ENCODE peak calls at places on chromosomes 5 and 9, in four cellular contexts. One of them, this sample, is unnamed.

GRCh38 chr5:124962735-124963134 is 216.3 kb upstream of the ZNF608 start:
- DNase-seq in PC-9: no peak
- DNase-seq in A549: no peak
- DNase-seq in naive B cell: no peak
- DNase-seq in this sample: no peak

GRCh38 chr9:26243722-26244121 is 565.5 kb upstream of the TUSC1 start:
- DNase-seq in A549: no peak
- DNase-seq in PC-9: no peak
- DNase-seq in naive B cell: no peak
- DNase-seq in this sample: no peak

GRCh38 chr9:87868635-87869034 is 14.0 kb upstream of the SPATA31E1 start:
- DNase-seq in naive B cell: no peak
- DNase-seq in A549: no peak
- DNase-seq in PC-9: no peak
- DNase-seq in this sample: no peak

GRCh38 chr5:109170629-109171350 is 239.0 kb downstream of the PJA2 start:
- DNase-seq in A549: no peak
- DNase-seq in naive B cell: no peak
- DNase-seq in PC-9: no peak
- DNase-seq in this sample: no peak

GRCh38 chr5:155773680-155774079 is 553.3 kb upstream of the SGCD start:
- DNase-seq in PC-9: no peak
- DNase-seq in naive B cell: no peak
- DNase-seq in A549: no peak
- DNase-seq in this sample: no peak

GRCh38 chr9:36163840-36164175 is 5.4 kb upstream of the CCIN start:
- DNase-seq in PC-9: no peak
- DNase-seq in naive B cell: no peak
- DNase-seq in A549: no peak
- DNase-seq in this sample: no peak

GRCh38 chr5:112878760-112879159 is 17.7 kb downstream of the SRP19 start:
- DNase-seq in naive B cell: no peak
- DNase-seq in PC-9: peak; percentile 43
- DNase-seq in A549: no peak
- DNase-seq in this sample: no peak

GRCh38 chr9:121353246-121353975 is 16.6 kb downstream of the STOM start:
- DNase-seq in A549: no peak
- DNase-seq in naive B cell: no peak
- DNase-seq in PC-9: no peak
- DNase-seq in this sample: no peak

GRCh38 chr9:97853844-97854695 is 1.0 kb downstream of the FOXE1 start:
- DNase-seq in PC-9: peak; percentile 53
- DNase-seq in A549: peak; percentile 41
- DNase-seq in naive B cell: peak; percentile 55
- DNase-seq in this sample: no peak

GRCh38 chr5:10576121-10576789 is 12.4 kb downstream of the ANKRD33B start:
- DNase-seq in PC-9: no peak
- DNase-seq in naive B cell: no peak
- DNase-seq in A549: no peak
- DNase-seq in this sample: no peak

GRCh38 chr5:132501961-132502931 is 11.7 kb upstream of the IRF1 start:
- DNase-seq in PC-9: no peak
- DNase-seq in naive B cell: no peak
- DNase-seq in A549: no peak
- DNase-seq in this sample: no peak

GRCh38 chr9:137095664-137096517 is 9.1 kb downstream of the MAN1B1 start:
- DNase-seq in PC-9: no peak
- DNase-seq in naive B cell: no peak
- DNase-seq in A549: no peak
- DNase-seq in this sample: no peak

GRCh38 chr5:55841976-55842375 is 9.2 kb upstream of the IL31RA start:
- DNase-seq in naive B cell: no peak
- DNase-seq in PC-9: no peak
- DNase-seq in A549: no peak
- DNase-seq in this sample: no peak

GRCh38 chr5:177596775-177597238 is 3.1 kb upstream of the B4GALT7 start:
- DNase-seq in naive B cell: no peak
- DNase-seq in PC-9: no peak
- DNase-seq in A549: no peak
- DNase-seq in this sample: no peak

GRCh38 chr5:138610468-138611294 is 35.5 kb upstream of the HSPA9 start:
- DNase-seq in PC-9: no peak
- DNase-seq in A549: peak; percentile 26
- DNase-seq in naive B cell: no peak
- DNase-seq in this sample: no peak

GRCh38 chr5:89374818-89375521 is 492.0 kb upstream of the MEF2C start:
- DNase-seq in A549: no peak
- DNase-seq in PC-9: no peak
- DNase-seq in naive B cell: no peak
- DNase-seq in this sample: no peak

GRCh38 chr5:173581408-173582197 is 34.8 kb downstream of the BOD1 start:
- DNase-seq in PC-9: peak; percentile 47
- DNase-seq in naive B cell: no peak
- DNase-seq in A549: peak; percentile 31
- DNase-seq in this sample: no peak